ENCODE peak calls at places on chromosomes 1 and 21, in ten cellular contexts. One of them, this sample, is unnamed.

GRCh38 chr1:149977345-149977744 is 33.2 kb downstream of the OTUD7B start:
- DNase-seq in GM23338: no peak
- DNase-seq in naive thymus-derived CD8-positive, alpha-beta T cell: no peak
- DNase-seq in AG10803: no peak
- DNase-seq in CD8-positive, alpha-beta T cell: no peak
- DNase-seq in brain microvascular endothelial cell: no peak
- DNase-seq in anterior cingulate cortex: no peak
- DNase-seq in natural killer cell treated with Interleukin-12 subunit alpha and Interleukin-12 subunit beta and Interleukin-15 and Interleukin-18, amount 100 ng/mL, for 72 hours: no peak
- DNase-seq in endothelial cell: no peak
- DNase-seq in Calu3: no peak
- DNase-seq in this sample: no peak

GRCh38 chr1:182147136-182147815 is 85.8 kb upstream of the ZNF648 start:
- DNase-seq in GM23338: no peak
- DNase-seq in naive thymus-derived CD8-positive, alpha-beta T cell: no peak
- DNase-seq in AG10803: peak; percentile 44
- DNase-seq in CD8-positive, alpha-beta T cell: no peak
- DNase-seq in brain microvascular endothelial cell: no peak
- DNase-seq in anterior cingulate cortex: no peak
- DNase-seq in natural killer cell treated with Interleukin-12 subunit alpha and Interleukin-12 subunit beta and Interleukin-15 and Interleukin-18, amount 100 ng/mL, for 72 hours: no peak
- DNase-seq in endothelial cell: no peak
- DNase-seq in Calu3: no peak
- DNase-seq in this sample: no peak

GRCh38 chr1:186165303-186165702 is 209.8 kb downstream of the TPR start:
- DNase-seq in GM23338: no peak
- DNase-seq in naive thymus-derived CD8-positive, alpha-beta T cell: no peak
- DNase-seq in AG10803: no peak
- DNase-seq in CD8-positive, alpha-beta T cell: no peak
- DNase-seq in brain microvascular endothelial cell: peak; percentile 31
- DNase-seq in anterior cingulate cortex: no peak
- DNase-seq in natural killer cell treated with Interleukin-12 subunit alpha and Interleukin-12 subunit beta and Interleukin-15 and Interleukin-18, amount 100 ng/mL, for 72 hours: no peak
- DNase-seq in endothelial cell: no peak
- DNase-seq in Calu3: no peak
- DNase-seq in this sample: no peak

GRCh38 chr1:218537131-218537904 is 192.2 kb downstream of the TGFB2 start:
- DNase-seq in GM23338: no peak
- DNase-seq in naive thymus-derived CD8-positive, alpha-beta T cell: no peak
- DNase-seq in AG10803: peak; percentile 82
- DNase-seq in CD8-positive, alpha-beta T cell: no peak
- DNase-seq in brain microvascular endothelial cell: no peak
- DNase-seq in anterior cingulate cortex: no peak
- DNase-seq in natural killer cell treated with Interleukin-12 subunit alpha and Interleukin-12 subunit beta and Interleukin-15 and Interleukin-18, amount 100 ng/mL, for 72 hours: no peak
- DNase-seq in endothelial cell: no peak
- DNase-seq in Calu3: no peak
- DNase-seq in this sample: no peak

GRCh38 chr1:49060766-49061165 is 284.1 kb upstream of the BEND5 start:
- DNase-seq in GM23338: no peak
- DNase-seq in naive thymus-derived CD8-positive, alpha-beta T cell: no peak
- DNase-seq in AG10803: peak; percentile 91
- DNase-seq in CD8-positive, alpha-beta T cell: no peak
- DNase-seq in brain microvascular endothelial cell: no peak
- DNase-seq in anterior cingulate cortex: no peak
- DNase-seq in natural killer cell treated with Interleukin-12 subunit alpha and Interleukin-12 subunit beta and Interleukin-15 and Interleukin-18, amount 100 ng/mL, for 72 hours: no peak
- DNase-seq in endothelial cell: no peak
- DNase-seq in Calu3: no peak
- DNase-seq in this sample: no peak

GRCh38 chr1:56073614-56074356 is 505.6 kb downstream of the PLPP3 start:
- DNase-seq in GM23338: no peak
- DNase-seq in naive thymus-derived CD8-positive, alpha-beta T cell: no peak
- DNase-seq in AG10803: peak; percentile 100
- DNase-seq in CD8-positive, alpha-beta T cell: no peak
- DNase-seq in brain microvascular endothelial cell: peak; percentile 36
- DNase-seq in anterior cingulate cortex: no peak
- DNase-seq in natural killer cell treated with Interleukin-12 subunit alpha and Interleukin-12 subunit beta and Interleukin-15 and Interleukin-18, amount 100 ng/mL, for 72 hours: no peak
- DNase-seq in endothelial cell: no peak
- DNase-seq in Calu3: no peak
- DNase-seq in this sample: no peak

GRCh38 chr1:112083487-112083886 is 94.0 kb upstream of the KCND3 start:
- DNase-seq in GM23338: peak; percentile 74
- DNase-seq in naive thymus-derived CD8-positive, alpha-beta T cell: no peak
- DNase-seq in AG10803: peak; percentile 12
- DNase-seq in CD8-positive, alpha-beta T cell: no peak
- DNase-seq in brain microvascular endothelial cell: peak; percentile 4
- DNase-seq in anterior cingulate cortex: no peak
- DNase-seq in natural killer cell treated with Interleukin-12 subunit alpha and Interleukin-12 subunit beta and Interleukin-15 and Interleukin-18, amount 100 ng/mL, for 72 hours: no peak
- DNase-seq in endothelial cell: peak; percentile 8
- DNase-seq in Calu3: no peak
- DNase-seq in this sample: no peak

GRCh38 chr1:56872597-56872996 is 18.0 kb downstream of the C8A start:
- DNase-seq in GM23338: no peak
- DNase-seq in naive thymus-derived CD8-positive, alpha-beta T cell: no peak
- DNase-seq in AG10803: peak; percentile 21
- DNase-seq in CD8-positive, alpha-beta T cell: no peak
- DNase-seq in brain microvascular endothelial cell: no peak
- DNase-seq in anterior cingulate cortex: no peak
- DNase-seq in natural killer cell treated with Interleukin-12 subunit alpha and Interleukin-12 subunit beta and Interleukin-15 and Interleukin-18, amount 100 ng/mL, for 72 hours: no peak
- DNase-seq in endothelial cell: no peak
- DNase-seq in Calu3: no peak
- DNase-seq in this sample: no peak

GRCh38 chr21:40120944-40121575 is 253.8 kb downstream of the PCP4 start:
- DNase-seq in GM23338: peak; percentile 51
- DNase-seq in naive thymus-derived CD8-positive, alpha-beta T cell: no peak
- DNase-seq in AG10803: peak; percentile 8
- DNase-seq in CD8-positive, alpha-beta T cell: no peak
- DNase-seq in brain microvascular endothelial cell: no peak
- DNase-seq in anterior cingulate cortex: no peak
- DNase-seq in natural killer cell treated with Interleukin-12 subunit alpha and Interleukin-12 subunit beta and Interleukin-15 and Interleukin-18, amount 100 ng/mL, for 72 hours: no peak
- DNase-seq in endothelial cell: no peak
- DNase-seq in Calu3: no peak
- DNase-seq in this sample: no peak

GRCh38 chr1:224828691-224829090 is 100.8 kb upstream of the DNAH14 start:
- DNase-seq in GM23338: no peak
- DNase-seq in naive thymus-derived CD8-positive, alpha-beta T cell: no peak
- DNase-seq in AG10803: peak; percentile 80
- DNase-seq in CD8-positive, alpha-beta T cell: no peak
- DNase-seq in brain microvascular endothelial cell: no peak
- DNase-seq in anterior cingulate cortex: no peak
- DNase-seq in natural killer cell treated with Interleukin-12 subunit alpha and Interleukin-12 subunit beta and Interleukin-15 and Interleukin-18, amount 100 ng/mL, for 72 hours: no peak
- DNase-seq in endothelial cell: no peak
- DNase-seq in Calu3: no peak
- DNase-seq in this sample: no peak

GRCh38 chr1:46284597-46285564 is 18.5 kb downstream of the LRRC41 start:
- DNase-seq in GM23338: no peak
- DNase-seq in naive thymus-derived CD8-positive, alpha-beta T cell: no peak
- DNase-seq in AG10803: peak; percentile 39
- DNase-seq in CD8-positive, alpha-beta T cell: no peak
- DNase-seq in brain microvascular endothelial cell: no peak
- DNase-seq in anterior cingulate cortex: no peak
- DNase-seq in natural killer cell treated with Interleukin-12 subunit alpha and Interleukin-12 subunit beta and Interleukin-15 and Interleukin-18, amount 100 ng/mL, for 72 hours: no peak
- DNase-seq in endothelial cell: no peak
- DNase-seq in Calu3: no peak
- DNase-seq in this sample: no peak

GRCh38 chr1:202200112-202200548 is 6.5 kb downstream of the LGR6 start:
- DNase-seq in GM23338: peak; percentile 35
- DNase-seq in naive thymus-derived CD8-positive, alpha-beta T cell: no peak
- DNase-seq in AG10803: no peak
- DNase-seq in CD8-positive, alpha-beta T cell: no peak
- DNase-seq in brain microvascular endothelial cell: no peak
- DNase-seq in anterior cingulate cortex: no peak
- DNase-seq in natural killer cell treated with Interleukin-12 subunit alpha and Interleukin-12 subunit beta and Interleukin-15 and Interleukin-18, amount 100 ng/mL, for 72 hours: no peak
- DNase-seq in endothelial cell: no peak
- DNase-seq in Calu3: peak; percentile 63
- DNase-seq in this sample: no peak

GRCh38 chr1:218499021-218499691 is 154.0 kb downstream of the TGFB2 start:
- DNase-seq in GM23338: no peak
- DNase-seq in naive thymus-derived CD8-positive, alpha-beta T cell: no peak
- DNase-seq in AG10803: peak; percentile 95
- DNase-seq in CD8-positive, alpha-beta T cell: no peak
- DNase-seq in brain microvascular endothelial cell: peak; percentile 81
- DNase-seq in anterior cingulate cortex: no peak
- DNase-seq in natural killer cell treated with Interleukin-12 subunit alpha and Interleukin-12 subunit beta and Interleukin-15 and Interleukin-18, amount 100 ng/mL, for 72 hours: no peak
- DNase-seq in endothelial cell: no peak
- DNase-seq in Calu3: no peak
- DNase-seq in this sample: no peak